ENCODE peak calls at places on chromosomes 5 and 9, in five cellular contexts. Y, U, V, Q and R are unnamed samples.

GRCh38 chr5:68682400-68683152 is 411.2 kb upstream of the SLC30A5 start:
- DNase-seq in U (no peak), Y (no peak), Q (no peak), V (no peak), R (no peak)

GRCh38 chr9:111179577-111179976 is 141.3 kb upstream of the LPAR1 start:
- DNase-seq in V (no peak), Y (peak; percentile 12), Q (no peak), U (no peak), R (no peak)

GRCh38 chr5:22295832-22296231 is 557.3 kb downstream of the CDH12 start:
- DNase-seq in U (no peak), Y (no peak), V (no peak), Q (no peak), R (no peak)

GRCh38 chr5:99929806-99930135 is 605.4 kb upstream of the FAM174A start:
- DNase-seq in Q (no peak), V (no peak), U (no peak), Y (no peak), R (no peak)

GRCh38 chr5:11981986-11982385 is 77.7 kb upstream of the CTNND2 start:
- DNase-seq in Y (no peak), Q (no peak), V (no peak), U (no peak), R (no peak)

GRCh38 chr5:42520203-42520602 is 97.0 kb downstream of the GHR start:
- DNase-seq in Y (no peak), V (no peak), Q (no peak), U (no peak), R (no peak)

GRCh38 chr9:79302002-79302401 is 269.8 kb upstream of the TLE4 start:
- DNase-seq in U (no peak), Q (no peak), Y (no peak), V (no peak), R (no peak)

GRCh38 chr9:70480405-70480980 is 66.0 kb upstream of the KLF9 start:
- DNase-seq in U (no peak), V (peak; percentile 90), Y (peak; percentile 92), Q (peak; percentile 99), R (no peak)

GRCh38 chr5:78808380-78808779 is 159.8 kb upstream of the LHFPL2 start:
- DNase-seq in U (no peak), Y (peak; percentile 12), Q (no peak), V (no peak), R (no peak)

GRCh38 chr5:79612667-79613190 is 488 bp downstream of the TENT2 start:
- DNase-seq in U (no peak), V (no peak), Y (no peak), Q (no peak), R (no peak)

GRCh38 chr5:109757490-109757889 is 67.8 kb downstream of the MAN2A1 start:
- DNase-seq in Y (no peak), V (no peak), Q (no peak), U (no peak), R (no peak)

GRCh38 chr9:85527331-85528015 is 214.3 kb downstream of the AGTPBP1 start:
- DNase-seq in Y (no peak), Q (no peak), V (no peak), U (no peak), R (no peak)

GRCh38 chr9:115910899-115911298 is 242.7 kb upstream of the PAPPA start:
- DNase-seq in V (no peak), Y (no peak), Q (no peak), U (no peak), R (no peak)

GRCh38 chr9:14278291-14278721 is 35.6 kb downstream of the NFIB start:
- DNase-seq in Y (peak; percentile 88), V (peak; percentile 82), U (no peak), Q (no peak), R (no peak)

GRCh38 chr9:135718616-135719015 is 16.6 kb downstream of the KCNT1 start:
- DNase-seq in U (no peak), Y (peak; percentile 6), Q (no peak), V (peak; percentile 7), R (no peak)

GRCh38 chr5:179801304-179802206 is 5.1 kb downstream of the MGAT4B start:
- DNase-seq in Y (peak; percentile 34), Q (no peak), U (no peak), V (peak; percentile 48), R (no peak)

GRCh38 chr9:105172393-105172792 is 72.1 kb upstream of the SLC44A1 start:
- DNase-seq in Y (no peak), U (no peak), Q (no peak), V (no peak), R (no peak)

GRCh38 chr9:34983209-34983608 is 6.3 kb upstream of the DNAJB5 start:
- DNase-seq in V (no peak), Q (no peak), U (peak; percentile 31), Y (no peak), R (peak; percentile 65)

GRCh38 chr5:26700759-26701384 is 337.5 kb downstream of the CDH9 start:
- DNase-seq in Y (no peak), U (peak; percentile 61), Q (no peak), V (no peak), R (no peak)

GRCh38 chr9:2620876-2621677 is 510 bp upstream of the VLDLR start:
- DNase-seq in V (peak; percentile 87), Q (peak; percentile 78), Y (peak; percentile 68), U (peak; percentile 8), R (no peak)

GRCh38 chr5:454936-455335 is 12.0 kb downstream of the EXOC3 start:
- DNase-seq in Q (no peak), Y (no peak), V (no peak), U (no peak), R (no peak)

GRCh38 chr5:143893638-143894037 is 81.7 kb downstream of the HMHB1 start:
- DNase-seq in Q (no peak), V (no peak), U (no peak), Y (no peak), R (no peak)

GRCh38 chr9:131397100-131397790 is 3.4 kb downstream of the PRRC2B start:
- DNase-seq in V (peak; percentile 48), Y (no peak), Q (no peak), U (no peak), R (no peak)

GRCh38 chr5:137453476-137454080 is 45.5 kb downstream of the SPOCK1 start:
- DNase-seq in U (peak; percentile 78), Q (no peak), V (peak; percentile 51), Y (peak; percentile 25), R (no peak)

GRCh38 chr5:133287500-133287899 is 235.7 kb downstream of the HSPA4 start:
- DNase-seq in V (peak; percentile 44), Y (peak; percentile 32), Q (no peak), U (peak; percentile 49), R (no peak)

GRCh38 chr5:10481241-10481932 is 39.7 kb downstream of the ROPN1L start:
- DNase-seq in U (no peak), Q (no peak), V (no peak), Y (no peak), R (no peak)

GRCh38 chr5:88092938-88093635 is 175.6 kb downstream of the TMEM161B start:
- DNase-seq in U (no peak), V (no peak), Y (no peak), Q (no peak), R (no peak)

GRCh38 chr9:81522721-81523551 is 166.4 kb downstream of the TLE1 start:
- DNase-seq in V (peak; percentile 66), Q (no peak), Y (peak; percentile 59), U (peak; percentile 50), R (peak; percentile 25)

GRCh38 chr5:143142596-143143435 is 260.7 kb downstream of the NR3C1 start:
- DNase-seq in V (peak; percentile 17), U (no peak), Q (peak; percentile 80), Y (no peak), R (no peak)

GRCh38 chr9:123927625-123928308 is 2.2 kb downstream of the DENND1A start:
- DNase-seq in Q (no peak), V (peak; percentile 55), Y (no peak), U (peak; percentile 24), R (no peak)

GRCh38 chr5:91401175-91401574 is 18.1 kb upstream of the ARRDC3 start:
- DNase-seq in U (no peak), V (peak; percentile 35), Q (no peak), Y (no peak), R (no peak)

GRCh38 chr9:111483862-111484563 is at the start of gene ECPAS:
- DNase-seq in V (peak; percentile 78), U (peak; percentile 85), Q (peak; percentile 82), Y (peak; percentile 66), R (peak; percentile 40)

GRCh38 chr9:38346811-38347735 is 45.4 kb upstream of the ALDH1B1 start:
- DNase-seq in Q (peak; percentile 43), V (no peak), Y (no peak), U (no peak), R (no peak)

GRCh38 chr5:172478256-172478655 is 23.9 kb upstream of the SH3PXD2B start:
- DNase-seq in U (no peak), Q (no peak), V (no peak), Y (no peak), R (no peak)

GRCh38 chr5:10272053-10272869 is 22.2 kb downstream of the CCT5 start:
- DNase-seq in V (no peak), Y (no peak), Q (no peak), U (no peak), R (no peak)

GRCh38 chr5:30749971-30750370 is 443.5 kb upstream of the CDH6 start:
- DNase-seq in Q (no peak), V (peak; percentile 33), U (no peak), Y (peak; percentile 48), R (no peak)

GRCh38 chr9:120924698-120925534 is 1.7 kb downstream of the TRAF1 start:
- DNase-seq in Q (no peak), V (peak; percentile 35), Y (no peak), U (no peak), R (no peak)
- H3K4me3 ChIP-seq in Q (no peak overlapping the region), V (no peak overlapping the region), Y (no peak overlapping the region), U (no peak overlapping the region), R (peak overlapping the region; percentile 80)

GRCh38 chr5:5293029-5293428 is 129.4 kb upstream of the ICE1 start:
- DNase-seq in Q (no peak), V (no peak), Y (no peak), U (no peak), R (no peak)
- TF ChIP-seq CTCF in Q (no peak), V (no peak), Y (no peak), U (no peak), R (no peak)

DNA sequence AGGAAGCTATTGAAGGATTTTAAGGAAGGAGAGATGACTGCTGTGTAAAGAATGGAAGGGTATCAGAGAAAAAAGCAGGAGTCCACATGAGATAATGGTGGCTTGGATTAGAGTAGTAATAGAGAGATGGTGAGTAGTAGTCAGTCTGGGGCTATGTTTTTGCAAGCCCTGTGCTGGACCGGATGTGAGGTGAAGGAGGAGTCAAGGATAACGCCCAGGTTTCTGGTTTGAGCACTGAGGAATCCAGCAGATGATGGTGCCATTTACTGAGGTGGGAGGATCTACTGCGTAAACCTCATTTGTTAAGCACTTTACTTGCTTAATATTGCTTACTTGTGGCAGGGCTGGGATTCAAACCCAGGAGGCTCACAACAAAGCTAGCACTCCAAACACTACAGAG is 1.1 kb downstream of the TIGD6 start:
- DNase-seq in Y (no peak), V (no peak), U (no peak), Q (no peak), R (no peak)
- H3K4me3 ChIP-seq in Y (peak overlapping the region; percentile 92), V (peak overlapping the region; percentile 62), U (peak overlapping the region; percentile 91), Q (no peak overlapping the region), R (peak overlapping the region; percentile 92)

GRCh38 chr9:117164512-117164911 is 250.3 kb downstream of the ASTN2 start:
- DNase-seq in V (no peak), U (no peak), Y (no peak), Q (no peak), R (no peak)

GRCh38 chr9:117156150-117156688 is 258.6 kb downstream of the ASTN2 start:
- DNase-seq in Y (no peak), U (no peak), Q (no peak), V (no peak), R (no peak)

GRCh38 chr9:117156771-117157535 is 257.9 kb downstream of the ASTN2 start:
- DNase-seq in Y (no peak), V (no peak), Q (no peak), U (no peak), R (no peak)

GRCh38 chr9:117160254-117160653 is 254.6 kb downstream of the ASTN2 start:
- DNase-seq in U (no peak), V (no peak), Q (no peak), Y (no peak), R (no peak)
- TF ChIP-seq CTCF in U (no peak), V (no peak), Q (no peak), Y (no peak), R (peak; percentile 37)